ENCODE peak calls at places on chromosomes 16 and 17, in four cellular contexts. D is GM12878, V is A549, B is K562. N is an unnamed sample.

GRCh38 chr16:66290431-66290830 is 76.1 kb upstream of the CDH5 start:
- DNase-seq in D (no peak), V (no peak), B (no peak), N (no peak)

GRCh38 chr17:48597775-48598631 is 4.4 kb upstream of the HOXB5 start:
- DNase-seq in D (no peak), V (no peak), B (no peak), N (peak)

GRCh38 chr17:15946611-15947120 is 1.7 kb downstream of the ADORA2B start:
- DNase-seq in D (no peak), V (no peak), B (no peak), N (no peak)

GRCh38 chr16:49484936-49485335 is 111.3 kb downstream of the C16orf78 start:
- DNase-seq in D (no peak), V (no peak), B (no peak), N (no peak)

GRCh38 chr16:51556694-51557327 is 405.7 kb upstream of the SALL1 start:
- DNase-seq in D (no peak), V (peak), B (no peak), N (peak)

GRCh38 chr16:57262841-57263584 is 18.0 kb downstream of the ARL2BP start:
- DNase-seq in D (no peak), V (no peak), B (no peak), N (no peak)

GRCh38 chr16:66286527-66286926 is 80.0 kb upstream of the CDH5 start:
- DNase-seq in D (no peak), V (no peak), B (no peak), N (no peak)

GRCh38 chr17:63423251-63423950 is 22.7 kb downstream of the CYB561 start:
- DNase-seq in D (no peak), V (no peak), B (no peak), N (no peak)

GRCh38 chr16:86609661-86610060 is 31.3 kb downstream of the FOXL1 start:
- DNase-seq in D (no peak), V (no peak), B (no peak), N (no peak)

GRCh38 chr17:57033296-57033695 is 51.8 kb upstream of the AKAP1 start:
- DNase-seq in D (no peak), V (no peak), B (no peak), N (no peak)
- TF ChIP-seq ELK1 in D (no peak), V (no peak), B (no peak), N (no peak)

GRCh38 chr16:88538366-88539060 is 31.7 kb upstream of the ZC3H18 start:
- DNase-seq in D (no peak), V (no peak), B (no peak), N (no peak)
- TF ChIP-seq ELK1 in D (no peak), V (no peak), B (no peak), N (no peak)

GRCh38 chr17:59890720-59891119 is 2.0 kb downstream of the TUBD1 start:
- DNase-seq in D (no peak), V (peak), B (no peak), N (peak)

GRCh38 chr17:59892849-59893616 is at the start of the genes RPS6KB1 and TUBD1:
- DNase-seq in D (peak), V (peak), B (peak), N (peak)

GRCh38 chr17:59897090-59897489 is 4.2 kb downstream of the RPS6KB1 start:
- DNase-seq in D (no peak), V (no peak), B (no peak), N (peak)

GRCh38 chr17:59892251-59892848 is 393 bp downstream of the TUBD1 start:
- DNase-seq in D (no peak), V (no peak), B (peak), N (no peak)

DNA sequence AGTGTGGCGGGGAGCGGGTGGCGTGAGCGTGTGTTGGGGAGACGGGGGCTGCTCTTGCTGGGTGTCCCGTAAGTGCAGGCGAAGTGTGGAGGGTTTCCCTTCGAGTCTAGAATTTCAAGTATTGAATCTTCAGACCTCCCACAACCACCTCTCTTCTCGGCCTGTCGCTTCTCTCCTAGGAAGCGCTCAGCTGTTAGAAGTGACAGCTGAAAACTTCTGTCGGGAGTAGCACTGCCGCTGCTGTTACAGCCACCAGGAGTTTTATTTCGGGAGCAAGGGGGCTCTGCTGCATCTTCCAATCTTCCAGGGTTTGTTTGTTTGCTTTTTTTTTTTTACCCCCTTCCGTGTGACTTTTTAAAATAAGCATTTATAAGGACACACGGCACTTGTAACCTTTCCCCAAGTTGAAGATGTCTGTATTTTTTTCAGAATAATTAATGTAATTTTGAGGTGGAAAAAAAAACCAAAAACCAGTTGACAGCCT is 738 bp downstream of the RPS6KB1 start:
- DNase-seq in D (no peak), V (peak), B (no peak), N (peak)
- TF ChIP-seq ELK1 in D (no peak), V (no peak), B (no peak), N (no peak)

GRCh38 chr16:80846275-80847013 is 42.0 kb upstream of the CDYL2 start:
- DNase-seq in D (no peak), V (no peak), B (no peak), N (no peak)

DNA sequence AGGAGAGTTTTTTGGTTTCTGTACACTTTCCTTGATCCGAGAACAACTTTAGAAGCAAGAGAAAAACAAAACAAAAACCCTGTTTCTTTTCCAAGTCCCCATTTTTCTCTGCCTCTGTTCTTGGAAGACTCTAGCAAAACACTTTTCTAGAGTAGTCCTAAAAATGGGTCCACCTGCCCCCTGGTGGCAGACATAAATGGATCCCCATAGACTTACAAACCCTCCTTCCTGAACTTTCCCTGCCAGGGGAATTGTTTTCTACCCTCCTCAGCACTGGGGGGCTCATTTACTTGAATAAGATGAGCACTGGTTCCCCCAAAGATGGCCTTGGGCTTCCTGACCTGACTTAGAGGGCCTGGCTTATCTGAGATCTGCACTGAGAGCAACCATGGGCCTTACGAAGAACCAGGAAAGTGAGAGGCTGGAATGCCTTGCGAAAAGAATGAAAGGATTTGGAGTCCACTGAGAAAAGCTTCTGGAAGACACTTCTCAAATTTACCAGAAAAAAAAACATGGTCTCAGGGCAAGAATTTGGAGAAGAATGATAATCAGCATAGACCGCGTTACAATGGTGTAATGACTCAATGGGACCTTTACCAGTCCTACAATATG is 48.0 kb upstream of the CDYL2 start:
- DNase-seq in D (no peak), V (peak), B (peak), N (peak)
- TF ChIP-seq ELK1 in D (no peak), V (no peak), B (no peak), N (no peak)

GRCh38 chr17:69477204-69477899 is 62.9 kb downstream of the MAP2K6 start:
- DNase-seq in D (no peak), V (no peak), B (no peak), N (no peak)
- TF ChIP-seq ELK1 in D (no peak), V (no peak), B (no peak), N (no peak)

GRCh38 chr17:6241996-6242395 is 171.8 kb downstream of the WSCD1 start:
- DNase-seq in D (no peak), V (no peak), B (no peak), N (no peak)
- TF ChIP-seq ELK1 in D (no peak), V (no peak), B (no peak), N (no peak)

GRCh38 chr17:9937164-9937835 is 32.2 kb upstream of the RCVRN start:
- DNase-seq in D (no peak), V (no peak), B (no peak), N (no peak)

GRCh38 chr17:9937901-9938300 is 32.8 kb upstream of the RCVRN start:
- DNase-seq in D (no peak), V (no peak), B (no peak), N (no peak)

GRCh38 chr17:9934354-9934753 is 29.3 kb upstream of the RCVRN start:
- DNase-seq in D (no peak), V (no peak), B (no peak), N (no peak)

GRCh38 chr17:9936075-9936474 is 31.0 kb upstream of the RCVRN start:
- DNase-seq in D (no peak), V (no peak), B (no peak), N (no peak)

GRCh38 chr17:9935408-9935807 is 30.3 kb upstream of the RCVRN start:
- DNase-seq in D (no peak), V (no peak), B (no peak), N (no peak)
- TF ChIP-seq ELK1 in D (no peak), V (no peak), B (no peak), N (no peak)